ENCODE peak calls at places on chromosomes 16 and 17, in nine cellular contexts. C, B, M, S, G, K, O, J and Z are unnamed samples.

GRCh38 chr17:77151236-77151635 is 10.5 kb downstream of the SEC14L1 start:
- DNase-seq in C (no peak), B (no peak), M (no peak), S (no peak), G (no peak), K (no peak), O (no peak), J (no peak), Z (no peak)

GRCh38 chr17:55158439-55158838 is 106.3 kb upstream of the HLF start:
- DNase-seq in C (no peak), B (peak), M (peak), S (no peak), G (no peak), K (no peak), O (no peak), J (no peak), Z (no peak)

GRCh38 chr16:48041861-48042435 is 113.8 kb downstream of the ABCC12 start:
- DNase-seq in C (no peak), B (no peak), M (no peak), S (no peak), G (no peak), K (no peak), O (no peak), J (no peak), Z (no peak)

GRCh38 chr16:75108792-75109731 is 7.5 kb downstream of the LDHD start:
- DNase-seq in C (no peak), B (peak), M (peak), S (no peak), G (no peak), K (peak), O (no peak), J (no peak), Z (peak)

GRCh38 chr16:88013766-88014165 is 62.5 kb downstream of the BANP start:
- DNase-seq in C (no peak), B (no peak), M (no peak), S (no peak), G (no peak), K (no peak), O (no peak), J (no peak), Z (no peak)

GRCh38 chr17:57269598-57270255 is 13.4 kb downstream of the MSI2 start:
- DNase-seq in C (no peak), B (no peak), M (no peak), S (no peak), G (no peak), K (no peak), O (no peak), J (no peak), Z (no peak)

GRCh38 chr16:2968738-2969544 is at the start of gene PAQR4:
- DNase-seq in C (peak), B (peak), M (peak), S (peak), G (peak), K (peak), O (no peak), J (peak), Z (peak)

GRCh38 chr16:48899500-48899899 is 289.5 kb upstream of the N4BP1 start:
- DNase-seq in C (no peak), B (no peak), M (no peak), S (no peak), G (no peak), K (no peak), O (no peak), J (no peak), Z (no peak)

GRCh38 chr16:29765167-29766032 is 12.7 kb upstream of the ZG16 start:
- DNase-seq in C (peak), B (no peak), M (no peak), S (no peak), G (no peak), K (no peak), O (no peak), J (no peak), Z (no peak)

GRCh38 chr16:79509221-79509631 is 91.3 kb downstream of the MAF start:
- DNase-seq in C (peak), B (no peak), M (no peak), S (no peak), G (no peak), K (no peak), O (no peak), J (no peak), Z (no peak)

GRCh38 chr16:27067138-27067537 is 411 bp downstream of the C16orf82 start:
- DNase-seq in C (no peak), B (no peak), M (no peak), S (peak), G (no peak), K (no peak), O (no peak), J (no peak), Z (no peak)

GRCh38 chr16:5028950-5029475 is 4.7 kb downstream of the NAGPA start:
- DNase-seq in C (no peak), B (no peak), M (no peak), S (no peak), G (no peak), K (no peak), O (no peak), J (no peak), Z (no peak)

GRCh38 chr16:88638323-88639230 is at the start of gene IL17C:
- DNase-seq in C (peak), B (no peak), M (no peak), S (no peak), G (no peak), K (no peak), O (no peak), J (peak), Z (no peak)

GRCh38 chr16:77918792-77919707 is 103.3 kb upstream of the CLEC3A start:
- DNase-seq in C (no peak), B (no peak), M (no peak), S (no peak), G (no peak), K (no peak), O (no peak), J (no peak), Z (no peak)

GRCh38 chr17:7951143-7951792 is 19.3 kb downstream of the CNTROB start:
- DNase-seq in C (no peak), B (no peak), M (no peak), S (no peak), G (no peak), K (peak), O (no peak), J (no peak), Z (no peak)

GRCh38 chr16:69481901-69482341 is 57.5 kb downstream of the CYB5B start:
- DNase-seq in C (no peak), B (no peak), M (no peak), S (no peak), G (no peak), K (no peak), O (no peak), J (no peak), Z (no peak)

GRCh38 chr17:77873518-77874302 is 84.8 kb upstream of the TNRC6C start:
- DNase-seq in C (no peak), B (no peak), M (no peak), S (no peak), G (peak), K (no peak), O (no peak), J (no peak), Z (peak)

GRCh38 chr17:60392845-60393702 is 1.1 kb upstream of the USP32 start:
- DNase-seq in C (peak), B (peak), M (peak), S (no peak), G (peak), K (peak), O (no peak), J (peak), Z (peak)

GRCh38 chr17:64519601-64520000 is 12.8 kb downstream of the CEP95 start:
- DNase-seq in C (no peak), B (no peak), M (no peak), S (no peak), G (no peak), K (no peak), O (no peak), J (no peak), Z (no peak)

GRCh38 chr16:1983544-1984346 is at the start of gene GFER:
- DNase-seq in C (peak), B (peak), M (peak), S (peak), G (peak), K (peak), O (no peak), J (peak), Z (peak)

GRCh38 chr17:19554393-19554792 is 20.7 kb downstream of the SLC47A1 start:
- DNase-seq in C (no peak), B (no peak), M (no peak), S (no peak), G (no peak), K (no peak), O (no peak), J (no peak), Z (no peak)

GRCh38 chr16:72198021-72198420 is 26.1 kb upstream of the PMFBP1 start:
- DNase-seq in C (no peak), B (peak), M (peak), S (no peak), G (no peak), K (no peak), O (no peak), J (no peak), Z (no peak)

GRCh38 chr17:42904110-42904469 is 3.5 kb downstream of the G6PC1 start:
- DNase-seq in C (no peak), B (no peak), M (no peak), S (no peak), G (no peak), K (no peak), O (no peak), J (no peak), Z (no peak)

GRCh38 chr16:48965391-48965790 is 316.2 kb downstream of the CBLN1 start:
- DNase-seq in C (no peak), B (peak), M (peak), S (no peak), G (no peak), K (no peak), O (no peak), J (no peak), Z (no peak)

GRCh38 chr17:32489320-32490100 is 2.7 kb downstream of the CDK5R1 start:
- DNase-seq in C (no peak), B (no peak), M (no peak), S (no peak), G (no peak), K (no peak), O (no peak), J (no peak), Z (no peak)